ENCODE peak calls at places on chromosome 9, in four cellular contexts. B is left lung, F is MM.1S, E is RWPE2. Q is an unnamed sample.

GRCh38 chr9:86406366-86406765 is 52.2 kb upstream of the TUT7 start:
- DNase-seq in B (no peak), F (no peak), E (no peak), Q (no peak)

GRCh38 chr9:137297060-137297664 is 4.9 kb downstream of the NRARP start:
- DNase-seq in F (no peak), B (no peak), E (no peak), Q (no peak)

GRCh38 chr9:127972316-127972871 is 8.4 kb downstream of the EEIG1 start:
- DNase-seq in B (no peak), F (no peak), E (no peak), Q (no peak)

GRCh38 chr9:137974746-137975526 is 97.4 kb downstream of the CACNA1B start:
- DNase-seq in B (peak; percentile 41), E (no peak), F (no peak), Q (no peak)

GRCh38 chr9:118568704-118569103 is 800.5 kb downstream of the BRINP1 start:
- DNase-seq in B (no peak), F (no peak), E (no peak), Q (no peak)

GRCh38 chr9:6305954-6306563 is 22.1 kb upstream of the TPD52L3 start:
- DNase-seq in B (no peak), F (peak; percentile 61), E (no peak), Q (peak; percentile 58)

GRCh38 chr9:114930063-114930812 is at the start of gene TNFSF8:
- DNase-seq in F (no peak), E (no peak), B (peak; percentile 81), Q (peak; percentile 32)

GRCh38 chr9:17315341-17315740 is 180.5 kb downstream of the CNTLN start:
- DNase-seq in E (no peak), B (no peak), F (no peak), Q (no peak)

GRCh38 chr9:84500859-84501258 is 160.3 kb upstream of the SLC28A3 start:
- DNase-seq in B (no peak), F (no peak), E (no peak), Q (no peak)

GRCh38 chr9:37511006-37511714 is 25.4 kb downstream of the POLR1E start:
- DNase-seq in F (no peak), E (no peak), B (no peak), Q (peak; percentile 48)
- TF ChIP-seq CTCF in F (no peak), E (no peak), B (no peak), Q (peak; percentile 40)

GRCh38 chr9:72586388-72587160 is 65.2 kb downstream of the TMC1 start:
- DNase-seq in B (no peak), F (no peak), E (peak; percentile 63), Q (peak; percentile 37)
- TF ChIP-seq CTCF in B (no peak), F (no peak), E (peak; percentile 67), Q (no peak)

GRCh38 chr9:91775708-91776028 is 174.4 kb downstream of the ROR2 start:
- DNase-seq in B (no peak), F (no peak), E (no peak), Q (no peak)
- TF ChIP-seq CTCF in B (no peak), F (no peak), E (peak; percentile 60), Q (no peak)

DNA sequence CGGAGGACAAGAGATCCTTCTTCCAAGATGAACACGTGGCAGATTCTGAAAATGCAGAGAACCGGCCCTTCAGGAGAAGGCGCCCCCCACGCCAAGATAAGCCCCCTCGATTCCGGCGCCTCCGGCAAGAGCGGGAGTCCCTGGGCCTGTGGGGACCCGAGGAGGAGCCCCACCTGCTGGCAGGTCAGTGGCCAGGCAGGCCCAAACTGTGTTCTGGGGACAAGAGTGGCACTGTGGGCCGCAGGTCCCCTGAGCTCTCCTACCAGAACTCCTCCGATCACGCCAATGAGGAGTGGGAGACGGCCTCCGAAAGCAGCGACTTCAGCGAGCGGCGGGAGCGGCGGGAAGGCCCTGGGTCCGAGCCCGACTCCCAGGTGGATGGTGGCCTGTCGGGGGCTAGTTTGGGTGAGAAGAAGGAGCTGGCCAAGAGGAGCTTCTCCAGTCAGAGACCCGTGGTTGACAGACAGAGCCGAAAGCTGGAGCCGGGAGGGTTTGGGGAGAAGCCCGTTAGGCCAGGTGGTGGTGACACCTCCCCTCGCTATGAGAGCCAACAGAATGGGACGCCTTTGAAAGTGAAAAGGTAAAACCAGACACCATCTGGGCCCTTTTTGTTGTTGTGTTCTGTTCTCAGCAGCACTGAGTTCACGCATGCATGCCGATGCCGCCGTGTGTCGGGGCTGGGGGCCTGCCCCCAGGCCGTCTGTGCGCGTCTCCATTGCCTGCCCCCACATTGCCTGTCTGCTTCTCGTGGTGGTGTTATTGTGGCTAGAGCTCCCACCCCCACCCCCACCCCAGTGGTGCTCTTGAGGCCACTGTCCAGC is 26.6 kb upstream of the POMT1 start:
- DNase-seq in E (peak; percentile 47), B (peak; percentile 67), F (no peak), Q (no peak)
- TF ChIP-seq CTCF in E (peak; percentile 16), B (no peak), F (peak; percentile 25), Q (peak; percentile 22)

DNA sequence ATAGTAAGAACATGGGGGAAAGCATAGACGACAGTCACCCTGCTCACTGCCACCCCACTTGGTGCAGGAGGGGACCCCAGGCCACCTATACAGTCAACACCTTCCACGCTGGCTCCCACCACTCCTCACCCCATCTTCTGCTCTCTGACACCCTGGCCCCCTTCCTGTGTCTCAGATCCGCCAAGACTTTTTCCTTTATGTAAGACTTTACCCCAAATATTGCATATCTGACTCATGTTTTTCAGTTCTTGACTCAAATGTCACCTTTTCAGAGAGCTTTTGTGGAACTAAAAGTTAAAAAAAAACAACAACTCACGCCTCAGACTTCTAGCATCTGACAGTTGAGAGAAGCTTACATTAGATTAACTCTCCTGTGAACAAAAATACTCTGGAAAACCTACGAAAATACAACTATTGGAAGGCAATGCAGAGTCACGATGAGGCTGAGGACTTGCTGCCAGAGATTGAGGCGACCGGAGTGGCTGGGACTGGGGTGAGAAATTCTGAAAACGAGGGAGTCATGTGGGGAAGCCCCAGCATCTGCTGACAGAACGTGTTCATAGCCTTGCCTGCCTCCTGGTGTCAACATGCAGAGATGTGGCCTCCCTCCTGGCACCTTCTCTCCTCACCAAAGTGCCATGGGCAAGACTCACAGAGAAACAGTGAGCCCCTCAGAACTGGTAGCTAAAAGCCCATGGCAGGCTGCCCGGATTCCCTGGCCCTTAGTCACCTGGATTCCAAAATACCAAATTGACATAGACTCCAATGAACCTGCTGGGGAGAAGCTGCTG is 22.4 kb upstream of the FCN2 start:
- DNase-seq in F (no peak), E (no peak), B (no peak), Q (peak; percentile 85)
- TF ChIP-seq CTCF in F (no peak), E (no peak), B (no peak), Q (peak; percentile 50)

Q was measured in GM12865.